ENCODE peak calls at places on chromosomes 3 and 15, in four cellular contexts. L, S, T and A are unnamed samples.

GRCh38 chr3:169509780-169510179 is 153.7 kb downstream of the MECOM start:
- DNase-seq in L (no peak), S (no peak), T (no peak), A (no peak)

GRCh38 chr3:1037631-1038030 is 55.2 kb upstream of the CNTN6 start:
- DNase-seq in L (no peak), S (no peak), T (no peak), A (no peak)

GRCh38 chr3:195849322-195850074 is 37.8 kb upstream of the MUC4 start:
- DNase-seq in L (no peak), S (no peak), T (no peak), A (peak)

GRCh38 chr15:65286069-65286703 is 497 bp downstream of the PARP16 start:
- DNase-seq in L (peak), S (peak), T (no peak), A (peak)

GRCh38 chr3:138774529-138775253 is 60.0 kb downstream of the PIK3CB start:
- DNase-seq in L (peak), S (peak), T (peak), A (peak)

GRCh38 chr15:59406446-59406845 is 31.5 kb upstream of the FAM81A start:
- DNase-seq in L (no peak), S (no peak), T (no peak), A (no peak)

GRCh38 chr15:77810180-77810579 is 177.5 kb upstream of the LINGO1 start:
- DNase-seq in L (no peak), S (no peak), T (no peak), A (peak)

GRCh38 chr3:130850846-130851245 is 43.0 kb upstream of the ATP2C1 start:
- DNase-seq in L (no peak), S (no peak), T (no peak), A (no peak)

GRCh38 chr3:72520690-72521308 is 327.4 kb downstream of the SHQ1 start:
- DNase-seq in L (peak), S (no peak), T (no peak), A (no peak)

GRCh38 chr3:113626513-113627371 is 69.7 kb downstream of the USF3 start:
- DNase-seq in L (peak), S (peak), T (peak), A (peak)

GRCh38 chr3:194884649-194885315 is 199.1 kb downstream of the FAM43A start:
- DNase-seq in L (no peak), S (no peak), T (no peak), A (peak)

GRCh38 chr3:14311722-14312121 is 90.7 kb upstream of the SLC6A6 start:
- DNase-seq in L (no peak), S (no peak), T (no peak), A (no peak)

GRCh38 chr3:194572944-194573491 is 60.2 kb downstream of the TMEM44 start:
- DNase-seq in L (peak), S (no peak), T (peak), A (no peak)

GRCh38 chr15:89341316-89342005 is 6.8 kb upstream of the POLG start:
- DNase-seq in L (no peak), S (peak), T (no peak), A (no peak)

GRCh38 chr3:148315756-148316155 is 381.9 kb upstream of the AGTR1 start:
- DNase-seq in L (peak), S (no peak), T (no peak), A (no peak)

GRCh38 chr3:127458698-127459097 is 131.8 kb downstream of the TPRA1 start:
- DNase-seq in L (peak), S (no peak), T (no peak), A (peak)

GRCh38 chr15:99997112-99997651 is 263.9 kb upstream of the LYSMD4 start:
- DNase-seq in L (no peak), S (peak), T (no peak), A (no peak)

GRCh38 chr15:98794211-98794610 is 145.9 kb downstream of the IGF1R start:
- DNase-seq in L (no peak), S (no peak), T (no peak), A (no peak)

GRCh38 chr3:3798641-3799113 is 554 bp upstream of the LRRN1 start:
- DNase-seq in L (peak), S (peak), T (no peak), A (no peak)

GRCh38 chr3:141336672-141337522 is 31.4 kb upstream of the ZBTB38 start:
- DNase-seq in L (peak), S (no peak), T (peak), A (peak)

GRCh38 chr3:48370330-48370708 is 1.7 kb upstream of the FBXW12 start:
- DNase-seq in L (no peak), S (no peak), T (no peak), A (no peak)

GRCh38 chr3:127457094-127457475 is 133.4 kb downstream of the TPRA1 start:
- DNase-seq in L (peak), S (peak), T (peak), A (peak)

GRCh38 chr15:95944856-95945255 is 385.6 kb upstream of the NR2F2 start:
- DNase-seq in L (peak), S (no peak), T (peak), A (no peak)

GRCh38 chr15:59178151-59178705 is 28.4 kb upstream of the LDHAL6B start:
- DNase-seq in L (no peak), S (no peak), T (no peak), A (no peak)

GRCh38 chr15:55319537-55320325 is 709 bp downstream of the PIGB start:
- DNase-seq in L (peak), S (peak), T (peak), A (peak)

GRCh38 chr15:72319360-72319984 is 485 bp downstream of the CELF6 start:
- DNase-seq in L (peak), S (peak), T (peak), A (peak)

DNA sequence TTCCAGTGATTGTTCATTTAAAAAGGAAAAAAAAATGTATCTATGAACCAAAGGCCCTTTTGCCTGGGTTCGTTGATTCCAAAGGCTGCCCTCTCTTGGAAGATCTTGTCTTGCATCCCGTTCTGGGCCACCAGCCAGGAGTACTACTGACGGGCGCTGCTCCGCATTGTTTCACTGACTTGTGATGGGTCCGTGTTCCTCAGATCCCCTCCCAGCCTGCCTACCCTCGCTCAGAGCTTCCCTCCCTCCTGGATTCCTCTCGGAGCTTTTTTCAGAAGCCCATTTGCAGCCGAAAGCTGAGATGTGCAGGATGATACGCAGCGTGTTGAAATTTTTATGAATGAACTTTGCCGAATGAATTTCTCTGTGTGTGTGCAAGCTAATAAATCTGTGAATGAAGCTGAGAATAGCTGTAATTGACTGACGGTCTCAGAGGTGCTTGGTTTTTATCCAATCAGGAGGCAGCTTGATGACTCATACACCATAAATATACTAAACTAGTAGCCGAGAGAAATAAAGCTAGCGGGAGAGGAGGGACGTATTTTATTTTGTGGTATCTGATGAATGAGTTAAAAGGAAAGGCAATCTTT is at the start of gene SHC4:
- DNase-seq in L (peak), S (peak), T (peak), A (peak)
- H3K4me3 ChIP-seq in L (peak), S (peak), T (peak), A (peak)

GRCh38 chr15:41893422-41894250 is at the start of gene SPTBN5:
- DNase-seq in L (no peak), S (no peak), T (no peak), A (no peak)
- H3K4me3 ChIP-seq in L (peak), S (peak), T (peak), A (no peak)

DNA sequence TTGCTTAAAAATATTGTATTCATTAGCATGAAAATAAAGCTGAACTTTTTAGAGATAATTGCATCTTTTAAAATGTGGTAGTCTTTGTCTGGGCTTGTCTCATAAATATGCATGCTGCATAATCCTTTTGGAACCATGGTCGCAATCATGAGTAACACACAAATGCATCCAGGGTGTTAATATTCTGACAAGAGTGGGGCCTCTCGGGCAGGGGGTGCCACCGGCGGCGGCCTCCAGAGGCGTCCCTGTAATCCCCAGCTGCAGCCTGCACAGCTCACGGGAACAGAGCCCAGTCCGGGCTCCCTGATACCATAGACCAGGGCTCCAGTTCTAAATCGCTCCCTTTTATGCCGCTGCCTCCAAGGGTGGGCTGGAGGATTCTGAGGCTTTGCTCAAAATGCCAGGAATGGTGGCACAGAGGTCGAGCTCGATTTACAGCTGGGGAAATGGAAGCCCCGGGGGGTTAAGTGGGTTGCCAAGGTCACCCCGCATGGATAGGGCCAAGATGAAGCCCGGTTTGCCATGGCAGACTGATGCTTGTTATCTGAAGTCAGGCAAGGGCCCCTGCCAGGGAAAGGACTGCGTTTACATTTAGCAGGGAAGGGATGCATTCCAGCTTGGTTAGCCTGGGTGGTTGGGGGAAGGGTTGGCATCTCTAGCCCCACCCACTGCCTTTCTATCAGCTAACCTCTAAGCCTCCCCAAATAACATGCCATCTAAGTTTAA is 78.8 kb downstream of the RPLP1 start:
- DNase-seq in L (no peak), S (peak), T (no peak), A (no peak)
- H3K4me3 ChIP-seq in L (no peak), S (no peak), T (no peak), A (no peak)

GRCh38 chr3:144762091-144762490 is 790.5 kb downstream of the DIPK2A start:
- DNase-seq in L (no peak), S (no peak), T (no peak), A (no peak)

GRCh38 chr3:144760831-144761230 is 789.2 kb downstream of the DIPK2A start:
- DNase-seq in L (no peak), S (peak), T (no peak), A (peak)

GRCh38 chr3:144763878-144764454 is 792.3 kb downstream of the DIPK2A start:
- DNase-seq in L (no peak), S (no peak), T (no peak), A (no peak)
- H3K4me3 ChIP-seq in L (no peak), S (no peak), T (no peak), A (no peak)

GRCh38 chr3:108664266-108664665 is 74.7 kb downstream of the DZIP3 start:
- DNase-seq in L (no peak), S (no peak), T (peak), A (no peak)

GRCh38 chr3:108667312-108667711 is 77.8 kb downstream of the DZIP3 start:
- DNase-seq in L (no peak), S (no peak), T (no peak), A (no peak)

GRCh38 chr3:108661699-108662098 is 72.2 kb downstream of the DZIP3 start:
- DNase-seq in L (peak), S (no peak), T (no peak), A (no peak)

GRCh38 chr3:108662141-108662738 is 72.7 kb downstream of the DZIP3 start:
- DNase-seq in L (peak), S (no peak), T (peak), A (peak)
- H3K4me3 ChIP-seq in L (peak), S (no peak), T (no peak), A (no peak)

GRCh38 chr15:29208352-29208751 is 61.3 kb downstream of the NSMCE3 start:
- DNase-seq in L (no peak), S (no peak), T (no peak), A (peak)
- H3K4me3 ChIP-seq in L (no peak), S (no peak), T (no peak), A (no peak)

GRCh38 chr3:55477306-55478010 is 9.6 kb downstream of the WNT5A start:
- DNase-seq in L (no peak), S (no peak), T (no peak), A (no peak)
- H3K4me3 ChIP-seq in L (peak), S (no peak), T (peak), A (no peak)

GRCh38 chr3:10703875-10704274 is 112.2 kb upstream of the SLC6A11 start:
- DNase-seq in L (peak), S (no peak), T (peak), A (peak)

GRCh38 chr3:10709110-10709781 is 106.8 kb upstream of the SLC6A11 start:
- DNase-seq in L (no peak), S (no peak), T (no peak), A (no peak)

GRCh38 chr3:10707984-10708868 is 107.8 kb upstream of the SLC6A11 start:
- DNase-seq in L (peak), S (no peak), T (no peak), A (no peak)

GRCh38 chr3:10707089-10707983 is 108.7 kb upstream of the SLC6A11 start:
- DNase-seq in L (no peak), S (no peak), T (no peak), A (peak)

DNA sequence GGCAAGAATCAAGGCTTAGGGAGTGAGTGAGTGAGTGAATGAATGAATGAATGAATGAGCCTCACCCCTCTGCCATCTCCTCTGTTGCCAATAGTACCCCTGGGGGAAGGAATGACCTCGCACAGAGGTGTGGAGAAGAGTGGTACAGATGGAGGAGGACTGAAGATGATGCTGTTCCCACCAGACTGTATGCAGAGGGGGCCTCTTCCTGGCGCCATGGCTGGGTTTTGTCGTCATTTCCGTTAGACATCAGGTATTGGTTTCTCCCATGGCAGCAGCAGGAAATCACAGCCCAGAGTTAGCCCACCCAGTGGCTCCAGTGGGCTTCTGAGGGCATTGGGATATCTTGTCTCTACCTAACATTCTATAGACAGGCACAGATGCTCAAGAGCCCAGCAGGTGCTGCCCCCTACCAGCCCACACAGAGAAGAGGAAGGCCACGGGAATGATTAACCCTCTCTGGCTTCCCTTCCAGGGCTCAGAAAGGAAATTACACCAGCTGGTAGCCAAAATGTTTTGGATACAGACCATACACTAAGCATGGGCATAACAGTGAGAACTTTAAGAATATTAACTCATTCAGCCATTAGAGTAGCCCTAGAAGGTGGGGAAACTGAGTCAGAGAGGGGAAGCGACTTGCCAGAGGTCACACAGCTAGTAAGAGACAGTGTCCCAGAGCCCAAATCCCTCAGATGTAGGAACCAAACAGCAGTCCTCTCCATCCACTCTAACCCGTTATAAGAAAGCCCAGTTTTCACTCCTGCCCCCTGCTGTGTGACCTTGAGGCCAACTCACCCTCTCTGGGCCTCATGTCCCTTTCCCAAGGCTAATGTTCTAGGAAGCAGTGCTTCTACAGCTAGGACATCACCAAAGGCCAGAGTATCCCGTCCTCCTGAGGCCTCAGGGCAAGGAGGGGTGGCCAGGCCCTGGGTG is 109.6 kb upstream of the SLC6A11 start:
- DNase-seq in L (no peak), S (no peak), T (no peak), A (no peak)
- H3K4me3 ChIP-seq in L (no peak), S (no peak), T (no peak), A (no peak)